ENCODE peak calls at places on chromosome 5, in nine cellular contexts. X, S, Q, B, G, C, H, W and D are unnamed samples.

GRCh38 chr5:159442210-159442850 is 112.0 kb upstream of the IL12B start:
- DNase-seq in G (no peak), W (no peak), X (no peak), H (peak; percentile 23), S (peak; percentile 22), Q (peak; percentile 73), C (no peak), B (no peak), D (peak; percentile 22)

GRCh38 chr5:81513982-81514381 is 120.0 kb upstream of the ACOT12 start:
- DNase-seq in H (peak; percentile 10), B (no peak), S (no peak), Q (no peak), C (no peak), X (no peak), W (peak; percentile 34), G (peak; percentile 10), D (no peak)

GRCh38 chr5:15003511-15003920 is 131.9 kb upstream of the ANKH start:
- DNase-seq in S (peak; percentile 72), Q (peak; percentile 69), B (peak; percentile 59), W (peak; percentile 83), C (peak; percentile 56), X (no peak), H (peak; percentile 75), G (peak; percentile 74), D (peak; percentile 65)

GRCh38 chr5:60487466-60487865 is 212.5 kb downstream of the DEPDC1B start:
- DNase-seq in G (no peak), H (no peak), B (peak; percentile 33), C (peak; percentile 28), S (peak; percentile 48), W (peak; percentile 38), X (no peak), Q (no peak), D (peak; percentile 24)

GRCh38 chr5:96410013-96410412 is 23.0 kb downstream of the PCSK1 start:
- DNase-seq in H (no peak), W (no peak), C (no peak), B (peak; percentile 48), Q (no peak), G (no peak), X (no peak), S (peak; percentile 65), D (no peak)

GRCh38 chr5:179413711-179414458 is 68.6 kb upstream of the ADAMTS2 start:
- DNase-seq in W (no peak), H (no peak), X (no peak), Q (no peak), S (no peak), G (no peak), B (no peak), C (no peak), D (no peak)

GRCh38 chr5:12669326-12669725 is 765.1 kb upstream of the CTNND2 start:
- DNase-seq in X (no peak), W (no peak), H (no peak), B (no peak), G (no peak), C (no peak), Q (peak; percentile 17), S (no peak), D (no peak)

GRCh38 chr5:122775713-122776084 is 819 bp downstream of the SNX2 start:
- DNase-seq in Q (no peak), S (peak; percentile 10), W (peak; percentile 12), H (no peak), C (no peak), G (no peak), X (no peak), B (no peak), D (no peak)

GRCh38 chr5:160604484-160604883 is 182.8 kb downstream of the PTTG1 start:
- DNase-seq in W (no peak), H (no peak), C (no peak), X (no peak), B (no peak), G (no peak), S (no peak), Q (no peak), D (no peak)

GRCh38 chr5:14167211-14167845 is 24.2 kb downstream of the TRIO start:
- DNase-seq in X (no peak), Q (no peak), G (no peak), H (peak; percentile 70), S (peak; percentile 79), C (peak; percentile 55), W (peak; percentile 48), B (peak; percentile 69), D (no peak)

GRCh38 chr5:36657563-36657995 is 51.2 kb downstream of the SLC1A3 start:
- DNase-seq in B (peak; percentile 100), W (peak; percentile 99), Q (no peak), C (peak; percentile 99), G (no peak), X (no peak), S (peak; percentile 100), H (peak; percentile 99), D (peak; percentile 33)

GRCh38 chr5:3080366-3080765 is 328.9 kb upstream of the IRX2 start:
- DNase-seq in B (no peak), G (no peak), X (no peak), S (no peak), Q (no peak), H (no peak), C (no peak), W (no peak), D (no peak)

GRCh38 chr5:127648997-127649550 is at the start of gene CTXN3:
- DNase-seq in S (no peak), C (peak; percentile 46), H (no peak), B (no peak), W (no peak), X (no peak), Q (peak; percentile 59), G (no peak), D (no peak)

GRCh38 chr5:65061250-65061973 is 292.7 kb downstream of the CWC27 start:
- DNase-seq in C (no peak), H (no peak), S (no peak), W (no peak), G (no peak), Q (no peak), X (no peak), B (no peak), D (no peak)

GRCh38 chr5:155004138-155004744 is 9.3 kb upstream of the KIF4B start:
- DNase-seq in B (no peak), W (peak; percentile 56), X (no peak), H (no peak), G (peak; percentile 17), S (no peak), C (peak; percentile 39), Q (peak; percentile 64), D (no peak)

GRCh38 chr5:6774673-6775327 is 61.6 kb downstream of the TENT4A start:
- DNase-seq in B (no peak), G (no peak), C (no peak), W (no peak), S (no peak), Q (no peak), X (no peak), H (no peak), D (no peak)

GRCh38 chr5:175517824-175518450 is 39.6 kb downstream of the SFXN1 start:
- DNase-seq in H (peak; percentile 95), W (peak; percentile 5), S (peak; percentile 97), B (peak; percentile 96), Q (no peak), C (peak; percentile 73), G (no peak), X (no peak), D (no peak)

DNA sequence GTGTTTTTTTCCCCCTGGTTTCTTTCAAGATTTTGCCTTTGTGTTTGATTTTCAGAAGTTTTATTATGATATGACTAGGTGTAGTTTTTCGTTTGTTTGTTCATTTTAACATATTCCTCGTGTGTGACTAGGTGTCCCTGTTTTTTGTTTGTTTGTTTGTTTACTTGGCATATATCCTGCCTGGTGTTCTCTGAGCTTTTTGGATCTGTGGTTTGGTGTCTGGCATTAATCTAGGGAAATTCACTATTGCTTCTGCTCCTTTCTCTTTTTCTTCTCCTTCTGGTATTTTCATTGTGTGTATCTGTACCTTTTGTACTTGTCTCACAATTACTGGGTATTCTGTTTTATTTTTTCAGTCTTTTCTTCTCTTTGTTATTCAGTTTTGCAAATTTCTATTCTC is 16.2 kb upstream of the ADAM19 start:
- DNase-seq in B (no peak), G (no peak), Q (no peak), H (no peak), X (no peak), W (no peak), C (no peak), S (no peak), D (no peak)
- H3K9ac ChIP-seq in B (no peak overlapping the region), G (no peak overlapping the region), Q (no peak overlapping the region), H (no peak overlapping the region), X (no peak overlapping the region), W (no peak overlapping the region), C (no peak overlapping the region), S (no peak overlapping the region), D (no peak overlapping the region)

GRCh38 chr5:141150993-141151325 is 1.1 kb downstream of the PCDHB6 start:
- DNase-seq in Q (no peak), G (no peak), S (no peak), B (no peak), W (no peak), C (no peak), H (no peak), X (no peak), D (no peak)

GRCh38 chr5:141150215-141150992 is 547 bp downstream of the PCDHB6 start:
- DNase-seq in S (no peak), G (no peak), X (no peak), Q (no peak), H (no peak), W (no peak), B (no peak), C (peak; percentile 3), D (no peak)

GRCh38 chr5:141149812-141150211 is at the start of gene PCDHB6:
- DNase-seq in S (no peak), H (peak; percentile 3), W (no peak), G (peak; percentile 43), X (no peak), B (no peak), C (peak; percentile 20), Q (peak; percentile 5), D (no peak)

GRCh38 chr5:141155540-141156374 is 5.9 kb downstream of the PCDHB6 start:
- DNase-seq in Q (peak; percentile 13), X (no peak), C (no peak), B (no peak), S (no peak), H (no peak), G (no peak), W (no peak), D (no peak)
- TF ChIP-seq CTCF in Q (peak; percentile 54), X (peak; percentile 70), C (no peak), B (no peak), S (no peak), H (no peak), G (peak; percentile 43), W (peak; percentile 38), D (no peak)

GRCh38 chr5:5464036-5464715 is 41.7 kb downstream of the ICE1 start:
- DNase-seq in S (no peak), C (no peak), H (no peak), X (no peak), B (no peak), Q (no peak), W (no peak), G (no peak), D (no peak)
- H3K36me3 ChIP-seq in S (peaks cover 2% of the 10 kb centered on the region), C (peaks cover 20% of the 10 kb centered on the region), H (peaks cover 36% of the 10 kb centered on the region), X (peaks cover 66% of the 10 kb centered on the region), B (peaks cover 52% of the 10 kb centered on the region), Q (peaks cover 11% of the 10 kb centered on the region), W (peaks cover 73% of the 10 kb centered on the region), G (peaks cover 4% of the 10 kb centered on the region), D (no peaks in the 10 kb centered on the region)

DNA sequence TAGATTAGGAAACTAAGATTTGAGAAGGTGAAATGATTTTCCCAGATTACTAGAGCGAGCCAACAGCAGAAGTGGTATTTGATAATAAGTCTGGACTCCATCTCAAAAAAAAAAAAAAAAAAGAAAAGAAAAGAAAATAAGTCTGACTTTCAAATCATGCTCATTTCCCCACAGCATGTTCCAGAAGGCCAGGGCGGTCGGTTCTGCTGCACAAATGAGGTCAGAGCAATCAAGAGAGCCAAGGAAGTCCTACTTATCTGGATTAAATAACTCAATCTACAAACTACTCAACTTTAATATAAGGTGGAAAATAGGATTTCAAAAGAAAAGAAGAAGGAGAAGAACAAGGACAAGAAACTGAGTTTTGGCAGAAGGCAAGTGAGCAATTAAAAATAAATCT is 130.4 kb upstream of the RASA1 start:
- DNase-seq in H (no peak), C (no peak), X (no peak), Q (no peak), W (no peak), S (no peak), G (peak; percentile 42), B (no peak), D (no peak)
- H3K9ac ChIP-seq in H (no peak overlapping the region), C (no peak overlapping the region), X (no peak overlapping the region), Q (no peak overlapping the region), W (no peak overlapping the region), S (no peak overlapping the region), G (peak overlapping the region; percentile 63), B (no peak overlapping the region), D (no peak overlapping the region)